ENCODE peak calls at places on chromosomes 16 and 17, in seven cellular contexts. B is fibroblast of the aortic adventitia, O is SK-N-SH, D is AG10803, G is left ventricle myocardium inferior, J is ovary, H is AG04450. R is an unnamed sample.

GRCh38 chr16:38941-39892 is 14.2 kb downstream of the POLR3K start:
- DNase-seq in H (no peak), O (no peak), J (no peak), G (no peak), B (no peak), D (no peak), R (peak)

GRCh38 chr17:59829217-59830006 is 63.3 kb downstream of the TUBD1 start:
- DNase-seq in G (no peak), O (peak), D (peak), B (peak), H (peak), J (no peak), R (peak)

GRCh38 chr17:7839890-7840260 is 5.9 kb downstream of the KDM6B start:
- DNase-seq in G (no peak), J (no peak), B (peak), H (no peak), O (no peak), D (peak), R (no peak)

GRCh38 chr17:76147211-76148014 is 6.4 kb upstream of the FOXJ1 start:
- DNase-seq in H (no peak), B (peak), J (no peak), D (peak), O (peak), G (no peak), R (no peak)

GRCh38 chr16:25478476-25478875 is 213.3 kb upstream of the HS3ST4 start:
- DNase-seq in G (no peak), O (no peak), H (no peak), B (peak), D (no peak), J (no peak), R (no peak)

GRCh38 chr16:11524098-11524760 is 62.5 kb downstream of the LITAF start:
- DNase-seq in B (no peak), O (no peak), D (no peak), H (no peak), G (no peak), J (no peak), R (no peak)

GRCh38 chr16:46991729-46992704 is 18.5 kb upstream of the DNAJA2 start:
- DNase-seq in H (no peak), O (no peak), D (no peak), J (no peak), B (no peak), G (no peak), R (no peak)

GRCh38 chr17:56110463-56111138 is 42.7 kb upstream of the ANKFN1 start:
- DNase-seq in D (no peak), J (no peak), H (no peak), B (no peak), O (no peak), G (no peak), R (no peak)

GRCh38 chr16:86578499-86579267 is at the start of gene FOXL1:
- DNase-seq in B (no peak), O (no peak), J (no peak), G (peak), H (peak), D (peak), R (no peak)

GRCh38 chr17:3594056-3594810 is 15.0 kb downstream of the TRPV1 start:
- DNase-seq in O (peak), B (peak), D (peak), H (peak), G (peak), J (peak), R (no peak)

GRCh38 chr17:16818821-16819683 is 129.0 kb downstream of the CCDC144A start:
- DNase-seq in B (no peak), D (no peak), O (no peak), G (no peak), H (no peak), J (no peak), R (no peak)

GRCh38 chr17:80513892-80514291 is 30.7 kb upstream of the RPTOR start:
- DNase-seq in D (peak), O (no peak), J (no peak), G (no peak), B (peak), H (no peak), R (no peak)

GRCh38 chr17:53191878-53192277 is 630.8 kb upstream of the KIF2B start:
- DNase-seq in D (no peak), O (no peak), B (no peak), J (no peak), G (no peak), H (no peak), R (no peak)

DNA sequence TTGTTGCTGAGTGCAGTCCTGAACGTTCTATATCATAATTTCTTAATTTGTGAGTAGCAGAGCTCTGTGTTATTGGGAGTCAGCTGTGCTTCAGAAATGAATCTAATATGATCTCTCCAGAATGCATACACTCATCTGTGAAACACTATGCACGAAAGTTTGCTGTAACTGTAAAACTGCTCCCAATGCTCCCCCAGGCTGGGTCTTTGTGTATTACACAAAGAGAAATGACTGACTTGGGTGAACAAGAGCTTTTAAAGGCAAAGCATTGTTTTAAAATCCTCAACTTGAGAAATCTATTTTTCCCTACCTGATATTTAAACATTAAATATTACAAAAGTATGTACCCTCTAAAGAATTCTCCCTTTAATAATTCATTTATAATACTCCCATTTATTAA is 636.7 kb upstream of the KIF2B start:
- DNase-seq in D (no peak), H (no peak), B (no peak), J (no peak), G (no peak), O (no peak), R (no peak)
- TF ChIP-seq CTCF in D (no peak), H (no peak), B (no peak), J (no peak), G (no peak), O (no peak), R (no peak)

DNA sequence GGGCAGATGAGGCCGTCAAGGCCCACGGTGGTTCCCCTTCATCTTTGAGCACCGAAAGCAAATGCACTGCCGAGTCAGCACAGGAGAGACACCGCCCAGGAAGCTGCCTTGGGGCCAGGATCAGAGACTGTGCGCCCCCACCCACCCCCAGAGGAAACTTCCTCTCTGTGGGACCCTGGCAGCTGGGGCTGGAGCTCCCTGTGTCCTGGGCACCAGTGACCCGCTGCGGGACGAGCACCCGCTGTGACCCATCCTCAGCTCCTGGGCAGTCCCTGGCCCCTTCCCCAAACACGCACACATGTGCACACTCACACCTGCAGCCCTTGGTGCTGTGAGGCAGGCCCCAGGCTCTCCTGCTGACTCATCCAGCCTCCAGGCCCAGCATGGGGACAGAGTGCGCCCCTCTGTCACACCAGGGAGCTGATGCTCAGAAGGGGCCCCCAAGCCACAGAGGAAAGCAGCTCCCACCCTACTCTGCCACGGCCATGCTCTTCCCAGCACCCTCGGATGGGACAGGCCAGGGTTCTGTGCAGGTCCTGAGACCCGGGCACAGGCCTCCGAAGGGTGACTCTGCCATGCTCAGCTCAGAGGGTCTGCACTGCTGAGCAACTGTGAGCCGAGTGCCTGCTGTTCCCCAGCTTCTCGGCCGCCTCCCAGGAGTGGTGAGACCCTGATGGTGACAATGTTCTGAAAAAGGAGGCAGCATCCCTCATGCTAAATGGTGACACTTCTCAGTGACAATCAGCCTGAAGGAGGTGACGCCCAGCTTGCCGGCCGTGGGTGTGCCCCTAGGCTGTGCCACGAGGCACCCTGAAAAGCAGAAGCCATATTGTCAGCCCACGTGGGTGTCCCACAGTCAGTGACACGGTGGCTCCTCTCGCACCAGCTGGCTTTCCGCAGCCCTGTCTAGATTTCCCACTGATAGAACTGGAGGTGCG is 3.6 kb downstream of the PIEZO1 start:
- DNase-seq in G (no peak), D (no peak), O (no peak), H (no peak), B (no peak), J (no peak), R (peak)
- H3K4me3 ChIP-seq in G (peak), D (no peak), O (no peak), H (no peak), B (no peak), J (no peak), R (peak)

DNA sequence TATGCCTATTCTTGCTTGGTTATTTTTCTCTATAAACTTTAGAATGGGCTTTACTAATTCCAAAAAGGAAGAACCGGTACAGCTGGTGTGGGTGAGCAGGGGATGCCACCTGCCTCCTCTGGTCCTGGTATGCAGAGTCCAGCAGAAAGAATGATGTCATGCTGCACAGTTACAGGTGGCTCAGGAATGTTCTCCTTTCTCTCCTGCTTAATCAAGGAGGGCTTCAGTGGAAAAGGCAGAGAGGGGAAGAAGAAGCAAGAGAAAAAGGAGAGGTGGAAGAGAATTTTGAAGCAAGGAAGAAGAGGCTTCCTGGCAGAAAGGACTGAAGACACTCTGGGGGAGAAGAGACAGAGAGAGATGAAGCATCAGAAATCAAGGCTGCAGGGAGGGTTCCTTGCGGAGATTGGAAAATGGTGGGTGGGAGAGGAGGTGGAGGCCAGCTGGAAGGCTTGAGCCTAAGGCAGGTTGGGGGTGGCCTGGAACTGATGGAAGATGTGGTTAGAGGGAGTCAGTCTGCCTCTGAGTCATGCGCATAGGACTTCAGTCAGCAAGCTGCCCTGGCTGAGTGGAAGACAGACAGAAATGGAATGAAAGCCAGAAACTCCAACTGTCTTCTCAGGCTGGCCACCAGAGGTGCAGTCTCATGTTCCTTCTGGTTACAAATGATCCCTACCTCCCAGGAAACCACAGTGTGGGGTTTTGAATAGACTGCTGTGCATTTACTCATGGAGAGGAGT is 64.6 kb upstream of the CRHR1 start:
- DNase-seq in H (peak), G (no peak), B (peak), J (no peak), D (peak), O (no peak), R (no peak)
- TF ChIP-seq CTCF in H (peak), G (peak), B (peak), J (no peak), D (peak), O (peak), R (peak)

GRCh38 chr17:20919990-20920812 is 122.6 kb downstream of the USP22 start:
- DNase-seq in J (no peak), D (no peak), H (no peak), G (no peak), O (no peak), B (peak), R (no peak)

GRCh38 chr17:20914658-20915057 is 128.2 kb downstream of the USP22 start:
- DNase-seq in B (peak), D (no peak), G (no peak), J (no peak), O (no peak), H (no peak), R (no peak)

GRCh38 chr17:20920813-20921199 is 122.0 kb downstream of the USP22 start:
- DNase-seq in J (no peak), D (peak), O (no peak), H (no peak), B (peak), G (no peak), R (no peak)

GRCh38 chr17:20922128-20922670 is 120.6 kb downstream of the USP22 start:
- DNase-seq in D (peak), G (peak), H (no peak), J (no peak), O (no peak), B (peak), R (no peak)

DNA sequence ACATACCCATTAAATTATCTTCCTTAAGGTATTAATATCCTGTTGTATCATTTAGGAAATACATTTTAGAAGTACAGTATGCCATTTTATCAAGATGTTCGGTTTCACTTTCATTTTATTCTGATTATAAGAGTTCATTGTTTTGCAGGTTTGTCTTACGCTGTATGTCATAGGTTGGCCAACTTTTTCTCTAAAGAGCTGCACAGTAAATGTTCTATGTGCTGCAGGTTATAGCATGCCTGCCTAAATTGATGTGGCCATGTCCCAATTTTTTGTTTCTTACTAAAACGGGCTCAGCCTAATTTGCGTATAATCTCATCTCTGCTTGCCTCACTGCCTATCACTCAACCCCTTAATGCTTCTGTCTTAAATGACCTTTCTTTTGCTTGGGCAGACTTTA is 126.4 kb downstream of the USP22 start:
- DNase-seq in G (no peak), D (no peak), O (no peak), J (no peak), B (no peak), H (no peak), R (no peak)
- H3K4me3 ChIP-seq in G (peak), D (peak), O (no peak), J (no peak), B (no peak), H (no peak), R (no peak)

DNA sequence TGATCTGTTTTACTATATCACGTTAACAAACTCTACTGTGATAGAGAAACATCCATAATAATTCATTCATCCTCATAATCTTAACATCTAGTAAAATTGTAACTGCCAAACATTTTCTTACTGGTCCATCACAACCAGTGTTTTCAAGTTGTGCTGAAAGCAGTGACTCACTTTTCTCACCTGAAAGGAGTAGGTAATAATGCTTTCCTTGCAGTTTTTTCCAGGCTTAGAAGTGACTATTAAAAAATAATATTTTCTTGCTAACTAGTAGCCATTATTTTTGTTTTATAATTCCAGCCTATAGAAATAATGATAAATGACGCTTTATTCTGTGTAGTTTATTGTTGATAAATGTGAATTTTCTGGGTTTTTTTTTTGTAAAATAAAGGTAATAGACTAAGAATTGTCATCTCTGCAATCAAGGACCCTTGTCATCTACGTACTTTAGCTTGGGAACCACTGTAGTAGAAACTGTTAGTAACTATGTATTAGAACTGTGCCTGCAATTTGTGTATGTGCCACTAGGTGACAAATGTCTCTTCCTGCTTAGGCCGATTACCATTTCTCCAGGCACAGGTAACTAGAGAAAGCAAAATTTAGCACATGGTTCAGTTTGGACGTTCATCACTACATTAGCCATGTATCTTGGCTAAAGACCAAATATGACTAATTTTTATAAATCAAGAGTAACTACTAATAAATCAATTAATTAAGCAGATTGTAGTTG is 409.4 kb upstream of the ERCC4 start:
- DNase-seq in B (no peak), O (no peak), G (no peak), H (no peak), D (no peak), J (no peak), R (no peak)
- TF ChIP-seq CTCF in B (no peak), O (peak), G (peak), H (no peak), D (no peak), J (no peak), R (peak)

GRCh38 chr17:42027961-42028790 is 8.3 kb downstream of the NKIRAS2 start:
- DNase-seq in J (no peak), G (no peak), D (no peak), O (no peak), B (no peak), H (no peak), R (no peak)
- H3K4me3 ChIP-seq in J (no peak), G (no peak), D (no peak), O (no peak), B (no peak), H (no peak), R (no peak)

GRCh38 chr16:57092786-57093301 is 461 bp downstream of the CPNE2 start:
- DNase-seq in D (no peak), O (peak), J (peak), B (no peak), G (peak), H (no peak), R (no peak)
- TF ChIP-seq CTCF in D (peak), O (peak), J (peak), B (peak), G (peak), H (peak), R (peak)

DNA sequence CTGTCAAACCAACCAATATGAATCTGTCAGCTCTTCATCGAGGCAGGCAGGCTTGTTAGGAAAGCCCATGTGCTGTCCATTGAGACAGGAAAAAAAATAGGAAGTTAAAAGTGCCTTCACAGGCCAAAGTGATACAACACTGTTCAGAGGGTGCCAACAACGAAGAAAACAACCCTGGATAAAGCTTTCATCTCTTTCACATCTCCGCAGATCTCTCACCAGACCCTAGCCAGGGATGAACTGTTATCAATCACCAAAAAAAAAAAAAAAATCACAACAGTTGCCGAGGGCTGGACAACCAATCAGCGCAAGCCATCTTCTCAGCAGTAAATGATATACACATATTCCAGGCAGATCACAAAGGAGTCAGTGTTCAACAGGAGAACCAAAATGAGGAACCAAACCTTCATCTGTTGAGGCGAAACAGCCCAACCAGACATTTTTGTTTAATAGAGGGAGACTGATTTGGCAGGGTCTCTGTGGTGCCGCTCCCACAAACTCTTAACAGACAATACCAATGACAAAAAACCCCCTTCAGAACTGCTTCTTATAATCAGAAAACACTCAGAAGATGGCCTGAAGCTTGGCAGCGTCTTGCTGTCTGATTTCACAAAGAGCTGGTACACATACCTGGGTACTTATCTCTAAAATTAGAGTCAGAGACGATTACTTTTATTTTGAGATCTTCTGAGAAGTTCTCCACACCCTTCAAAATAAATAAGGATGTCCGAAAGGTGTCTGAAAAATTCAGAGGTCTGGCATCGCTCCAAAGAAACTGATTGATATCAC is 1.9 kb downstream of the MAP3K14 start:
- DNase-seq in G (no peak), O (no peak), B (no peak), H (no peak), D (no peak), J (no peak), R (no peak)
- H3K4me3 ChIP-seq in G (peak), O (peak), B (peak), H (peak), D (peak), J (peak), R (peak)

DNA sequence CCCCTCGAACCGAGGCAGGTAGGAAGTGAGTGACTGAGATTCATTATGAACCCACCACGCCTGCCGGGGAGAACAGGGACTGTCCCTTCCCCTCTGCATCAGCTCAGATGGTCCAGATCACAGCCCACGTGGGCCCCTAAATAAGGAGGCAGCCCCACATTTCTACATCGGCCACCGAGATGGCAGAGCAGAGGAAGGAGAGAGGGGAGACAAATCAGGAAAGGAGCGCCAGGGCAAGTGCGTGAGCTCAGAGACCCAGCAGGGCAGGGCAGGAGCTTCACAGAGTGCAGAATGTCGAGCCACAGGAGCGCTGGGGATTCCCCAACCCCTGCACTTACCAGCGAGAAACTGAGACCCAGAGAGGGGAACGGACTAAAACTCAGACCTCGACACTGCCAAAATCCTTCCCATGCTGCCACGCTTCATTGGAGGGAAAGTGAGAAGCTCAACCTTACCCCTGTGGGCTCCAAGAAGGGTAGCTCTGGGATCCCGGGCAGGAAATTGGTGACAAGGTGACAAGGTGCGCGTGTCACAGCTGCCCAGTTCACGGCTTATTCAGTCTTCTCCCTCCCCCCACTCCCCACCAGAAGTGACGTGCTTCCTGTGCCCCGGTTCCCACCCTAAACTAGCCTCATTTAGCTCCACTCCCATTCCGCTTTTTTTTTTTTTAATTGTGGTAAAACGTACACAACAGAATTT is at the start of gene ICAM2:
- DNase-seq in J (no peak), G (peak), H (no peak), B (no peak), O (no peak), D (no peak), R (peak)
- TF ChIP-seq CTCF in J (no peak), G (no peak), H (no peak), B (no peak), O (no peak), D (no peak), R (peak)